ENCODE peak calls at places on chromosomes 2 and 18, in nine cellular contexts. K, G, Q, A, Z, C, E, N and Y are unnamed samples.
A peak's percentile ranks its signal among the peaks of the same experiment; 100 is the strongest.

GRCh38 chr18:48855422-48856377 is 95.1 kb downstream of the SMAD7 start:
- DNase-seq in Q (no peak), N (no peak), K (no peak), C (no peak), A (no peak), G (no peak), E (no peak), Z (peak; percentile 47), Y (no peak)

GRCh38 chr18:49305688-49306336 is 154.6 kb downstream of the DYM start:
- DNase-seq in A (no peak), C (no peak), Z (no peak), Q (no peak), E (no peak), G (no peak), K (no peak), N (no peak), Y (no peak)

GRCh38 chr2:191078165-191078867 is 64.3 kb upstream of the STAT1 start:
- DNase-seq in Z (no peak), E (no peak), A (no peak), N (no peak), C (no peak), K (no peak), G (no peak), Q (no peak), Y (no peak)

GRCh38 chr2:109516445-109517117 is 97.2 kb downstream of the SEPTIN10 start:
- DNase-seq in Z (peak; percentile 75), C (no peak), G (peak; percentile 60), K (peak; percentile 33), N (no peak), E (no peak), A (no peak), Q (peak; percentile 83), Y (no peak)

GRCh38 chr2:9360701-9361100 is 62.6 kb downstream of the ITGB1BP1 start:
- DNase-seq in A (no peak), C (no peak), N (no peak), E (no peak), Z (no peak), K (no peak), G (no peak), Q (no peak), Y (no peak)

GRCh38 chr2:37892436-37893114 is 32.5 kb upstream of the RMDN2 start:
- DNase-seq in Q (no peak), N (no peak), E (no peak), C (no peak), K (no peak), A (no peak), G (peak; percentile 25), Z (no peak), Y (no peak)

GRCh38 chr2:234963785-234964615 is 12.2 kb downstream of the SH3BP4 start:
- DNase-seq in A (no peak), C (no peak), N (no peak), E (no peak), Z (no peak), K (peak; percentile 63), Q (no peak), G (no peak), Y (no peak)

GRCh38 chr2:121090088-121090715 is 194.8 kb downstream of the TFCP2L1 start:
- DNase-seq in G (no peak), E (no peak), K (no peak), N (no peak), A (no peak), Q (no peak), Z (no peak), C (no peak), Y (no peak)

GRCh38 chr2:9234680-9235387 is 28.2 kb downstream of the ASAP2 start:
- DNase-seq in E (no peak), K (no peak), C (no peak), A (no peak), Z (no peak), Q (peak; percentile 90), N (no peak), G (peak; percentile 95), Y (no peak)

GRCh38 chr18:60549338-60549960 is 176.9 kb upstream of the MC4R start:
- DNase-seq in Q (peak; percentile 62), Z (no peak), E (no peak), N (no peak), K (no peak), A (peak; percentile 65), C (no peak), G (peak; percentile 64), Y (no peak)

GRCh38 chr2:51297488-51297887 is 265.6 kb upstream of the NRXN1 start:
- DNase-seq in K (no peak), Q (no peak), E (no peak), Z (no peak), G (no peak), A (no peak), N (no peak), C (no peak), Y (no peak)

GRCh38 chr2:3656762-3657691 is 973 bp upstream of the ALLC start:
- DNase-seq in K (no peak), Z (peak; percentile 59), Q (peak; percentile 37), N (no peak), E (no peak), A (no peak), G (no peak), C (no peak), Y (no peak)

GRCh38 chr2:1609040-1609439 is 135.3 kb downstream of the PXDN start:
- DNase-seq in E (no peak), G (no peak), A (no peak), Z (no peak), C (no peak), Q (no peak), N (no peak), K (no peak), Y (no peak)

GRCh38 chr2:215612770-215613169 is 176.9 kb upstream of the FN1 start:
- DNase-seq in C (no peak), E (no peak), N (no peak), Q (peak; percentile 70), G (no peak), K (no peak), A (no peak), Z (no peak), Y (no peak)

GRCh38 chr2:227890495-227891079 is 19.2 kb downstream of the DAW1 start:
- DNase-seq in K (no peak), Z (no peak), A (no peak), E (no peak), N (no peak), C (no peak), Q (peak; percentile 38), G (peak; percentile 58), Y (no peak)

GRCh38 chr18:34042423-34043146 is 182.1 kb downstream of the NOL4 start:
- DNase-seq in C (no peak), Z (no peak), E (no peak), A (no peak), G (no peak), Q (no peak), K (no peak), N (no peak), Y (no peak)

GRCh38 chr18:34033968-34034367 is 190.7 kb downstream of the NOL4 start:
- DNase-seq in Q (no peak), K (no peak), G (no peak), E (no peak), N (no peak), Z (no peak), A (no peak), C (no peak), Y (no peak)

DNA sequence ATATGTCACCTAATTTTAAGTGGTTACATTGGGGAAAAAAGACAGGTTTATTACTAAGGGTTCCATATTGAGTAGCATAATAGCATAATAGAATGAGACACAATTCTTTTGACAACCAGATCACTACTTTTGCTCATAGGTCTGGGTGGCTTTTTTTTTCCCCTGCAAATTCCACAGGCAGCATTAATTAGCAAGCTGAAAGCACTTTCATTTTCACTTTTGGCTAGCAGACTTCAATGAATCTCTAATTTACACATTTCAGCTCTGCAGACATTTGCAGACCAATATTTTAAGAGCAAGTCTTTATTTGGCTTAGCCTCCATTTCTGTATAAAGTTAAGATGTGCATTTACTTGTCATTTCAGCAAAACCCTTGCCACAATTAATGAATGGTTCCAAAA is 185.5 kb downstream of the NOL4 start:
- DNase-seq in Q (peak; percentile 4), E (no peak), K (no peak), C (no peak), G (peak; percentile 6), N (no peak), Z (no peak), A (no peak), Y (no peak)
- H3K4me3 ChIP-seq in Q (no peak overlapping the region), E (no peak overlapping the region), K (no peak overlapping the region), C (peak overlapping the region; percentile 41), G (no peak overlapping the region), N (no peak overlapping the region), Z (no peak overlapping the region), A (no peak overlapping the region), Y (no peak overlapping the region)

DNA sequence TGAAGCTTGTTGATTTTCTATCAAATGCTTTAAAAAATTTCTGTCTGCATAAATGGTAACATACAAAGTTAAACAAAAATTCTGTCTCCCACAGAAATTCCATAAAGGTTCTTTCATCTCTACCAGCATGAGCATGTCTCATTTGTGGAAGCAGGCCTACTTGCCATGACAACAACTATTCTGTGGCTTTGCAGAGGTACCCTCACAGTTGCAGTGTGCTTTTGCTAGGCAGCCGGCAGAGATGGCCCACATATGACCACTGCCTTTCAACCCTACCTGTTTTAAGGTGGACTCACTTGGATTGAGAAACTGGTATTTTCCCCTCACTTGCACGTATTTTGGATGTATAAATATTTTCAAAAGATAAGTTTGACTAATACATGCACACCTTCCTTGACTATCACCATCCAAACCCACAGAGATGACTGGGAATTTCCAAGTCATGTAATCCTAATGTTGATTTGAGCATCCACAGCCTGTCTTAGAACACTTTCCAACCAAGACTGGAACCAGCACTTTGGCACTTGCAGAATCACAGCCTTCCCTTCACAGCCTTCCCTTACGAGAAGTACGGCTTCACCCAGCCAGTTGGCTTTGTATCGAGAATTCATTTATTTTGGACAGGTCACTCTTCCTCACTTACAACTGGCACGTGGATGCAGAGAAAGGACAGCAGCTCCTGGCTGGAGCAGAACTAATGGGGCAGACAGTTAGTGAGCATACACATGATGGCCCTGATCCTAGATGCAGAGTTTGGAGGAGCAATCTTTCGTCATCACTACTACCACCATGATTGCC is 9.3 kb upstream of the FHL2 start:
- DNase-seq in E (no peak), N (no peak), A (no peak), K (no peak), Q (no peak), G (no peak), Z (no peak), C (no peak), Y (no peak)
- H3K27ac ChIP-seq in E (no peak overlapping the region), N (no peak overlapping the region), A (no peak overlapping the region), K (no peak overlapping the region), Q (no peak overlapping the region), G (no peak overlapping the region), Z (no peak overlapping the region), C (peak overlapping the region; percentile 48), Y (no peak overlapping the region)

DNA sequence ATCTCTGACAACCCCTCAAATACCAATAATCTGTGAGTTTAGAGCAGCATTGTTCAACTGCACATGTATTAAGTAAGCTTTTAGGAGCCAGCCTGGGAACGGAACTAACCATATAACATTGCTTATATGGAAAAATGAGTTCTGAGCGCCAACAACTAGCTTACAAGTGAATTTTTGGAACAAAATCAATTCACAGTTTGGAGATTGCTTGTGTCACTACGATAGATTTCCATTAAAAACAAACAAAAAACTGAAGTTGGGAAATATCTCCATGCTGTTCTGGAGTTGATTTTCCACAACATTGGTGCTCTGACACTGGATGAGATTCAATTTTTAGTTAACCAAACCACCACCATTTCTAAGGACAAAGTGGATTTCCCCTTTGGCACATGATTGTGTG is 57.0 kb upstream of the ZNF397 start:
- DNase-seq in K (no peak), E (no peak), Z (no peak), N (no peak), C (no peak), G (no peak), A (no peak), Q (no peak), Y (no peak)
- H3K4me1 ChIP-seq in K (no peaks in the 10 kb centered on the region), E (no peaks in the 10 kb centered on the region), Z (no peaks in the 10 kb centered on the region), N (no peaks in the 10 kb centered on the region), C (no peaks in the 10 kb centered on the region), G (no peaks in the 10 kb centered on the region), A (peaks cover 18% of the 10 kb centered on the region), Q (no peaks in the 10 kb centered on the region), Y (no peaks in the 10 kb centered on the region)

GRCh38 chr18:32730620-32731021 is 42.2 kb downstream of the KLHL14 start:
- DNase-seq in C (no peak), Z (no peak), A (no peak), E (no peak), N (no peak), Q (no peak), K (no peak), G (peak; percentile 28), Y (no peak)
- H3K4me3 ChIP-seq in C (peak overlapping the region; percentile 67), Z (peak overlapping the region; percentile 6), A (peak overlapping the region; percentile 34), E (peak overlapping the region; percentile 18), N (peak overlapping the region; percentile 20), Q (no peak overlapping the region), K (peak overlapping the region; percentile 35), G (no peak overlapping the region), Y (peak overlapping the region; percentile 2)